ENCODE peak calls at places on chromosomes 2 and 18, in six cellular contexts. X, L, I, M, H and U are unnamed samples.

GRCh38 chr18:59783138-59783537 is 85.9 kb upstream of the CCBE1 start:
- DNase-seq in M (no peak), L (no peak), H (no peak), I (peak), X (peak), U (no peak)

GRCh38 chr2:84958135-84959044 is 12.6 kb upstream of the KCMF1 start:
- DNase-seq in X (peak), I (peak), M (peak), L (peak), H (peak), U (no peak)

GRCh38 chr2:30519796-30520195 is 72.8 kb downstream of the LCLAT1 start:
- DNase-seq in L (no peak), I (no peak), M (no peak), H (no peak), X (no peak), U (no peak)

GRCh38 chr2:64202206-64202864 is 58.1 kb upstream of the PELI1 start:
- DNase-seq in M (no peak), I (peak), L (no peak), H (no peak), X (no peak), U (peak)

GRCh38 chr2:214902273-214902672 is 92.8 kb upstream of the BARD1 start:
- DNase-seq in X (no peak), M (no peak), L (no peak), H (no peak), I (no peak), U (no peak)

GRCh38 chr2:217873371-217873770 is 129.4 kb downstream of the TNS1 start:
- DNase-seq in L (no peak), X (no peak), M (no peak), I (peak), H (no peak), U (no peak)

GRCh38 chr2:204010611-204011560 is 74.3 kb downstream of the ICOS start:
- DNase-seq in L (no peak), I (no peak), H (no peak), X (no peak), M (no peak), U (no peak)

GRCh38 chr2:70888389-70888924 is 47.2 kb upstream of the ATP6V1B1 start:
- DNase-seq in X (no peak), L (no peak), H (no peak), M (no peak), I (peak), U (no peak)

GRCh38 chr2:20490300-20491181 is 43.7 kb downstream of the RHOB start:
- DNase-seq in I (no peak), M (no peak), L (no peak), X (no peak), H (no peak), U (no peak)

GRCh38 chr2:75186829-75187228 is 12.5 kb downstream of the TACR1 start:
- DNase-seq in M (no peak), L (no peak), I (no peak), X (no peak), H (no peak), U (no peak)

GRCh38 chr2:43331428-43331827 is 105.0 kb upstream of the ZFP36L2 start:
- DNase-seq in L (no peak), I (no peak), X (no peak), M (no peak), H (no peak), U (no peak)

GRCh38 chr18:61209802-61210201 is 123.4 kb upstream of the CDH20 start:
- DNase-seq in X (no peak), L (no peak), H (no peak), I (no peak), M (no peak), U (no peak)

GRCh38 chr18:11110509-11110908 is 38.9 kb downstream of the PIEZO2 start:
- DNase-seq in X (no peak), L (no peak), M (no peak), H (no peak), I (no peak), U (no peak)

GRCh38 chr2:42498482-42498881 is 4.7 kb upstream of the KCNG3 start:
- DNase-seq in H (no peak), X (no peak), I (no peak), L (no peak), M (no peak), U (no peak)

GRCh38 chr18:10477121-10477862 is 22.9 kb downstream of the APCDD1 start:
- DNase-seq in X (no peak), L (no peak), H (no peak), M (no peak), I (peak), U (no peak)

GRCh38 chr2:104412384-104412783 is 441.5 kb upstream of the POU3F3 start:
- DNase-seq in L (no peak), X (peak), H (no peak), M (no peak), I (peak), U (no peak)

GRCh38 chr2:238138331-238139102 is at the start of gene KLHL30:
- DNase-seq in M (no peak), I (no peak), L (no peak), H (no peak), X (no peak), U (no peak)

GRCh38 chr2:132577693-132578092 is 92.3 kb downstream of the LYPD1 start:
- DNase-seq in H (no peak), I (no peak), L (no peak), X (no peak), M (no peak), U (no peak)

GRCh38 chr2:19478441-19478840 is 120.0 kb upstream of the OSR1 start:
- DNase-seq in L (no peak), H (no peak), M (no peak), I (no peak), X (no peak), U (no peak)

GRCh38 chr2:236862961-236863728 is 222.5 kb upstream of the COPS8 start:
- DNase-seq in L (no peak), H (peak), X (no peak), I (no peak), M (no peak), U (peak)

GRCh38 chr18:9824474-9824832 is 61.3 kb upstream of the TXNDC2 start:
- DNase-seq in I (no peak), L (no peak), H (peak), X (no peak), M (no peak), U (peak)

GRCh38 chr2:95266781-95267430 is 7.3 kb upstream of the PROM2 start:
- DNase-seq in I (no peak), H (no peak), X (no peak), M (no peak), L (no peak), U (no peak)

GRCh38 chr2:203683932-203684556 is 22.4 kb upstream of the CD28 start:
- DNase-seq in L (no peak), X (no peak), I (no peak), M (no peak), H (peak), U (no peak)

GRCh38 chr2:46294185-46294836 is 2.9 kb upstream of the EPAS1 start:
- DNase-seq in I (peak), L (peak), M (no peak), X (peak), H (no peak), U (no peak)

GRCh38 chr18:830315-830901 is 18.4 kb upstream of the YES1 start:
- DNase-seq in H (no peak), X (no peak), M (no peak), I (peak), L (no peak), U (no peak)

GRCh38 chr18:5900249-5900648 is 4.9 kb upstream of the TMEM200C start:
- DNase-seq in H (no peak), X (no peak), L (no peak), M (no peak), I (no peak), U (no peak)

GRCh38 chr2:102664439-102665042 is 45.2 kb downstream of the SLC9A2 start:
- DNase-seq in M (no peak), I (no peak), L (no peak), H (no peak), X (no peak), U (no peak)

GRCh38 chr2:197298609-197299008 is 12.0 kb downstream of the ANKRD44 start:
- DNase-seq in H (no peak), X (no peak), I (no peak), L (no peak), M (no peak), U (no peak)

GRCh38 chr18:9434240-9434701 is 41.0 kb upstream of the RALBP1 start:
- DNase-seq in I (peak), H (no peak), M (no peak), L (no peak), X (peak), U (no peak)

GRCh38 chr2:241689306-241689705 is 2.7 kb upstream of the DTYMK start:
- DNase-seq in I (no peak), X (no peak), M (no peak), L (no peak), H (no peak), U (no peak)

GRCh38 chr18:13823707-13824395 is at the start of gene MC5R:
- DNase-seq in I (peak), M (no peak), L (peak), X (peak), H (no peak), U (no peak)

GRCh38 chr2:240868286-240869108 is at the start of gene AGXT:
- DNase-seq in H (no peak), X (no peak), I (no peak), M (peak), L (no peak), U (no peak)

GRCh38 chr2:20065885-20066602 is 14.6 kb upstream of the LAPTM4A start:
- DNase-seq in X (no peak), M (no peak), H (no peak), I (no peak), L (no peak), U (no peak)

GRCh38 chr2:14633451-14634211 is 1.1 kb downstream of the LRATD1 start:
- DNase-seq in M (no peak), L (no peak), X (peak), I (peak), H (no peak), U (no peak)

GRCh38 chr2:188607501-188607900 is 315.8 kb downstream of the GULP1 start:
- DNase-seq in I (no peak), H (no peak), M (no peak), X (no peak), L (no peak), U (no peak)

GRCh38 chr2:217231724-217232123 is 371.9 kb upstream of the TNP1 start:
- DNase-seq in M (no peak), L (no peak), X (no peak), H (no peak), I (no peak), U (no peak)

GRCh38 chr18:65990944-65991708 is 240.3 kb downstream of the CDH7 start:
- DNase-seq in L (no peak), I (no peak), H (no peak), X (no peak), M (no peak), U (no peak)

GRCh38 chr2:69980408-69980807 is 19.0 kb upstream of the ASPRV1 start:
- DNase-seq in H (no peak), X (no peak), L (no peak), I (no peak), M (no peak), U (peak)

GRCh38 chr2:191572319-191572718 is 105.6 kb upstream of the NABP1 start:
- DNase-seq in H (no peak), M (no peak), L (no peak), X (no peak), I (no peak), U (no peak)

GRCh38 chr2:191571163-191571769 is 106.7 kb upstream of the NABP1 start:
- DNase-seq in H (no peak), I (peak), M (no peak), X (no peak), L (no peak), U (peak)

GRCh38 chr2:191566347-191566746 is 111.6 kb upstream of the NABP1 start:
- DNase-seq in I (peak), H (no peak), L (peak), X (peak), M (no peak), U (no peak)

GRCh38 chr2:191567229-191567628 is 110.7 kb upstream of the NABP1 start:
- DNase-seq in L (no peak), H (no peak), I (no peak), X (no peak), M (no peak), U (no peak)

DNA sequence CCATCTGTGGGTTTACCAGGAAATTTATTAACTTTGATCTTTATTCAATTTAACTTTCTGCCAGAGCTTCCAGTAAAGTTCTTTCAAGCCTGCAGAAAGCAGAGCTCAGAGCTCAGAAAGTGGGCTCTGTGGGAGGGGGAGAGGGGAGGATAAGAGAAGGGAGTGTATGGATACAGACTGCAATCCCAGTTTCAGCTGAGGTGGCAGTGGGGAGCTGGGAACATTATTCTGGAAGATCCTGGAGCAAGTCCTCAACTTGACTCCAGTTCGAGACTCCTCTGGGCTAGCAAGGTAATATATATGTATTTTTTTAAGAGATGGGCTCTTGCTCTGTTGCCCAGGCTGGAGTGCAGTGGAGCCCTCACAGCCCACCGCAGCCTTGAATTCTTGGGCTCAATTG is 108.9 kb upstream of the NABP1 start:
- DNase-seq in M (no peak), I (peak), X (no peak), L (no peak), H (no peak), U (no peak)
- TF ChIP-seq CTCF in M (no peak), I (no peak), X (no peak), L (no peak), H (peak), U (no peak)

DNA sequence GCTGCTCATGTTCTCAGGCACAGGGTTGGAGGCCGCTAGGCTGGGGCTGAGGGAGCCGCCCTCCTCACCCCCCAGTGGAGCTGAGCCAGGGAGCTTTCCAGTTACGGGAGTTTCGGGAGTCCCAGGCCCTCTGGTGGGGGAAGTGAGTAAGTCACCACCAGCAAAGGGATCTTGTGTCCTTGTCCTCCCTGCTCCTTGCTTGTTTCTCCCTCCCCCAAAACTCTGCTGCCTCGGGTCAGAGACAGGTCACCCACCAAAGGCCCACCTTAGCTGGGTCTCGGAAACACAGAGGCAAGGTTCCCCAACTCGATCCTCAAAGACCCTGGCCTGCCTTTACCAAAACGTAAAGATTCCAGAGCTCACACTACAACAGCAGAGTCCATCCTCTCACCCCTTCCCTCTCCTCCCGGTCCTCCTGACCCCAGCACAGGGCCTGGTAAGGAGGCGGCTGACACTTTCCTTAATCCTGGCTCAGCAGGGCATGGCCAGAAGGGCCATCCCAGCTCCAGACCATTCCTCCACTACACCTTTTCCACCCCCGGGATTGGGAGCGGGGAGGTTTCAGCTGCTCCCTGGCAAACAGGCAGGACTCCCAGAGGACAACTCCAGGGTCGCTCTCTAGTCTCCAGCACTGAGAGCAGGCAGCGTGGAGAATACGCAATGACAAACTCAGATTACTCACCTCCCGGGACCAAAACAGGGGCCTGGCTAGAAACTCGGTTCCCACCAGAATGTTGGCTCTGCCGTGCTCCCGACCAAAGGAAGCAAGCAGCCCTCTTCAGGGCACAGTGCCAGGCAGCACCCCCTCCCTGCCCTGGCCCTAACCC is 60.7 kb upstream of the POMC start:
- DNase-seq in M (no peak), X (peak), H (no peak), I (peak), L (peak), U (peak)
- TF ChIP-seq CTCF in M (peak), X (peak), H (peak), I (peak), L (peak), U (peak)

GRCh38 chr2:26580151-26580550 is 61.0 kb downstream of the CIB4 start:
- DNase-seq in H (no peak), X (no peak), M (no peak), I (no peak), L (no peak), U (no peak)
- TF ChIP-seq CTCF in H (no peak), X (no peak), M (no peak), I (no peak), L (no peak), U (no peak)

DNA sequence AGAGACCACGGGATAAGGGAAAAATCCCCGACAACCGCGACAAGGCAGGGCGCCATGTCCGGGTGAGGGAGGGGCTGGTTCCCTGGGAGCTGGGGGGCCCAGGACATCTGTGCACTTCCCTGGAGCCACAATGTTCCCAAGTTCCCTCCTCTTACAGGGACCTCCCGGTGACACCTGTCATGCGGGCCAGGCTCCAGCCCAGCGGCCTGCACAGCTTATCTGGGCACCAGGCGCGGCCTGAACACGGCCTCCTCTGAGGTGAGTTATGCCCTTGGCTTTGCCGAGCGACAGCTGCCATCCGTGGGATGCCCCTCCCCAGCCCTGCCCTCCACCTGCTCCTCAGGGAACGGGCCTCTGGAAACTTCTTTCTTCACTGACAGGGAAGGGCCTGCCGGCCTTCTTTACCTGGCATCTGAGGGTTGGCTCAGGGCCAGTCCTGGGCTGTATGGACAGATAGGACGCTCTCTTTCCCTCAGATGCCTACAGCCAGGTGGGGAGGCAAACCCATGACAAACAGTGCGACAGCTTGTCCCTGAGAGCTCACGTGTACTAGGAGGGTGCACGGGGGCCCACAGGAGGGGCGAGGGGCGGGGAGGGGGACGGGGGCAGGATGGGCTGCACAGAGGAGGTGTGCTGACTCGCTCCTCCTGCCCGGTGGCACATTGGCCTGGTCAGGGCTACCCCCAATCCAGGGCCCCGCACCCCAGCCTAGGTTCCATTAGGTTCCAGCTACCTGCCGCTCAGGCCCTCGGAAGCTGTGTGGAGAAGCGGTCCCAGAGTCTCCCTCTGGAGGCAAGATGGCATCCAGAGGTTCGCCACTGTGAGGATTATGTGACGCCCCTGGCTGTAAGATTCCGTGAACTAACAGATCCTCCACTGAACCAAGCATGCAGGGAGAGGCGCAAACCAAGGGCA is 34.9 kb upstream of the HPCAL1 start:
- DNase-seq in L (peak), M (peak), I (peak), H (no peak), X (no peak), U (no peak)
- TF ChIP-seq CTCF in L (no peak), M (no peak), I (peak), H (no peak), X (no peak), U (no peak)

DNA sequence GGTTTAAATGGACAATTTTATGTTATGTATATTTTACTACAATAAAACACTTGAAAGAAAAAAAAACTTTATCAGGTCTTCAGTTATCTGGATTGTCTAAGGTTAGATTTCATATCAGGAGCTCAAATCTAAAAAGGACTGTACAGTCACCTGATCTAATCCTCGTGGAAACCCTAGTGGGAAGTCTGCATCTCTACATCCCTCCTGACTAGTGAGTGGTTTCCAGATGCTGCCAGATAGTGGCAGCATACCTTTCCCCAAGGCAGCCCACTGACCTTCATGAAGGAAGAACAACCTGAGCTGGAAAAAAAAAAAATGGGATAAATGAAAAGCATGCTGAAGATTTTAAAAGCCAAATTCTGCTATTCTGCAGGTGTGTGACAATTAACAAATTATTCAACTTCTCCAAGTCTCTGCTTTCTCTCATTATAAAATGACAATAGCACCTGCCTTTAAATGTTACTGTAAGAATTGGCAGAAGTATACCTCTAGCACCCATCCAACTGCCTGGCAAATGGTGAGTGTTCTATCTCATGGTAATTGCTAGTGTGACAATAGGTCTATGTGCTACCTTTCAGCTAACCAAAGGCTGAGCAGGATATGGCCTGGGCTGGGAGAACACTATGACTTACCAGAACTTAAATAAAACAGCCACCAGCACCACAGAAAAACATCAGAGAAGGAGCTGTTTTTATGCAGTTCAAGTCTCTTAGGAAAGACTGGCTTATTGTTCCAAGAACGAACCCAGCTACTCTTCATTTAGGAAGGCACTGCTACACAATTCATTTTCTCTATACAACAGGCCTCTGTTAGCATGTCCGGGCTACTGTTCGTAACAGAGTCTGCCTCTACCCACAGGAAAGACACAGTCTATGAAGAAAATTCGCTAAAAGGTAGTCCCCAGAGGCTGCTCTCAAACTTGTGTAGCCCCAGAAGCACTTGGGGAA is 8.6 kb downstream of the CLASP1 start:
- DNase-seq in L (no peak), H (no peak), I (no peak), X (no peak), M (no peak), U (no peak)
- TF ChIP-seq CTCF in L (no peak), H (no peak), I (no peak), X (no peak), M (no peak), U (no peak)